ENCODE peak calls at places on chromosomes 5 and 9, in ten cellular contexts. One of them, this sample, is unnamed.

GRCh38 chr5:142296914-142297417 is 27.9 kb downstream of the SPRY4 start:
- DNase-seq in upper lobe of right lung: no peak
- DNase-seq in lower lobe of right lung: no peak
- DNase-seq in GM23338: no peak
- DNase-seq in Calu3: no peak
- DNase-seq in right atrium auricular region: no peak
- DNase-seq in brain microvascular endothelial cell: peak; percentile 71
- DNase-seq in psoas muscle: no peak
- DNase-seq in thoracic aorta: no peak
- DNase-seq in PC-3: peak; percentile 3
- DNase-seq in this sample: no peak

GRCh38 chr5:169099801-169100734 is 200.9 kb downstream of the SLIT3 start:
- DNase-seq in upper lobe of right lung: no peak
- DNase-seq in lower lobe of right lung: no peak
- DNase-seq in GM23338: no peak
- DNase-seq in Calu3: no peak
- DNase-seq in right atrium auricular region: peak; percentile 66
- DNase-seq in brain microvascular endothelial cell: no peak
- DNase-seq in psoas muscle: no peak
- DNase-seq in thoracic aorta: no peak
- DNase-seq in PC-3: no peak
- DNase-seq in this sample: no peak

GRCh38 chr5:158744680-158745079 is 355.0 kb downstream of the EBF1 start:
- DNase-seq in upper lobe of right lung: no peak
- DNase-seq in lower lobe of right lung: no peak
- DNase-seq in GM23338: no peak
- DNase-seq in Calu3: no peak
- DNase-seq in right atrium auricular region: no peak
- DNase-seq in brain microvascular endothelial cell: no peak
- DNase-seq in psoas muscle: no peak
- DNase-seq in thoracic aorta: no peak
- DNase-seq in PC-3: no peak
- DNase-seq in this sample: no peak

GRCh38 chr9:21902112-21902511 is 92.1 kb downstream of the CDKN2A start:
- DNase-seq in upper lobe of right lung: no peak
- DNase-seq in lower lobe of right lung: no peak
- DNase-seq in GM23338: no peak
- DNase-seq in Calu3: no peak
- DNase-seq in right atrium auricular region: no peak
- DNase-seq in brain microvascular endothelial cell: no peak
- DNase-seq in psoas muscle: no peak
- DNase-seq in thoracic aorta: no peak
- DNase-seq in PC-3: peak; percentile 6
- DNase-seq in this sample: no peak

GRCh38 chr5:56419667-56420066 is 186.5 kb upstream of the ANKRD55 start:
- DNase-seq in upper lobe of right lung: no peak
- DNase-seq in lower lobe of right lung: no peak
- DNase-seq in GM23338: no peak
- DNase-seq in Calu3: no peak
- DNase-seq in right atrium auricular region: no peak
- DNase-seq in brain microvascular endothelial cell: no peak
- DNase-seq in psoas muscle: no peak
- DNase-seq in thoracic aorta: no peak
- DNase-seq in PC-3: no peak
- DNase-seq in this sample: no peak

GRCh38 chr9:96245399-96245798 is 56.6 kb downstream of the HSD17B3 start:
- DNase-seq in upper lobe of right lung: no peak
- DNase-seq in lower lobe of right lung: no peak
- DNase-seq in GM23338: peak; percentile 68
- DNase-seq in Calu3: no peak
- DNase-seq in right atrium auricular region: no peak
- DNase-seq in brain microvascular endothelial cell: no peak
- DNase-seq in psoas muscle: no peak
- DNase-seq in thoracic aorta: no peak
- DNase-seq in PC-3: no peak
- DNase-seq in this sample: no peak

GRCh38 chr9:5450360-5451051 is at the start of gene CD274:
- DNase-seq in upper lobe of right lung: peak; percentile 97
- DNase-seq in lower lobe of right lung: peak; percentile 96
- DNase-seq in GM23338: peak; percentile 93
- DNase-seq in Calu3: peak; percentile 90
- DNase-seq in right atrium auricular region: peak; percentile 90
- DNase-seq in brain microvascular endothelial cell: peak; percentile 80
- DNase-seq in psoas muscle: peak; percentile 94
- DNase-seq in thoracic aorta: peak; percentile 54
- DNase-seq in PC-3: peak; percentile 92
- DNase-seq in this sample: peak; percentile 81

GRCh38 chr9:72476617-72477375 is 44.6 kb upstream of the TMC1 start:
- DNase-seq in upper lobe of right lung: no peak
- DNase-seq in lower lobe of right lung: no peak
- DNase-seq in GM23338: peak; percentile 16
- DNase-seq in Calu3: peak; percentile 72
- DNase-seq in right atrium auricular region: no peak
- DNase-seq in brain microvascular endothelial cell: peak; percentile 54
- DNase-seq in psoas muscle: no peak
- DNase-seq in thoracic aorta: no peak
- DNase-seq in PC-3: peak; percentile 97
- DNase-seq in this sample: no peak

GRCh38 chr9:130432796-130433167 is 12.0 kb upstream of the ASS1 start:
- DNase-seq in upper lobe of right lung: no peak
- DNase-seq in lower lobe of right lung: no peak
- DNase-seq in GM23338: peak; percentile 54
- DNase-seq in Calu3: no peak
- DNase-seq in right atrium auricular region: no peak
- DNase-seq in brain microvascular endothelial cell: no peak
- DNase-seq in psoas muscle: peak; percentile 48
- DNase-seq in thoracic aorta: no peak
- DNase-seq in PC-3: no peak
- DNase-seq in this sample: no peak

GRCh38 chr9:130431536-130432303 is 13.0 kb upstream of the ASS1 start:
- DNase-seq in upper lobe of right lung: no peak
- DNase-seq in lower lobe of right lung: no peak
- DNase-seq in GM23338: no peak
- DNase-seq in Calu3: no peak
- DNase-seq in right atrium auricular region: no peak
- DNase-seq in brain microvascular endothelial cell: no peak
- DNase-seq in psoas muscle: peak; percentile 46
- DNase-seq in thoracic aorta: no peak
- DNase-seq in PC-3: no peak
- DNase-seq in this sample: no peak

GRCh38 chr9:130433947-130434262 is 10.9 kb upstream of the ASS1 start:
- DNase-seq in upper lobe of right lung: no peak
- DNase-seq in lower lobe of right lung: no peak
- DNase-seq in GM23338: no peak
- DNase-seq in Calu3: no peak
- DNase-seq in right atrium auricular region: no peak
- DNase-seq in brain microvascular endothelial cell: no peak
- DNase-seq in psoas muscle: peak; percentile 22
- DNase-seq in thoracic aorta: no peak
- DNase-seq in PC-3: no peak
- DNase-seq in this sample: no peak

GRCh38 chr9:130432362-130432761 is 12.4 kb upstream of the ASS1 start:
- DNase-seq in upper lobe of right lung: no peak
- DNase-seq in lower lobe of right lung: no peak
- DNase-seq in GM23338: no peak
- DNase-seq in Calu3: no peak
- DNase-seq in right atrium auricular region: no peak
- DNase-seq in brain microvascular endothelial cell: no peak
- DNase-seq in psoas muscle: peak; percentile 34
- DNase-seq in thoracic aorta: no peak
- DNase-seq in PC-3: peak; percentile 25
- DNase-seq in this sample: no peak

DNA sequence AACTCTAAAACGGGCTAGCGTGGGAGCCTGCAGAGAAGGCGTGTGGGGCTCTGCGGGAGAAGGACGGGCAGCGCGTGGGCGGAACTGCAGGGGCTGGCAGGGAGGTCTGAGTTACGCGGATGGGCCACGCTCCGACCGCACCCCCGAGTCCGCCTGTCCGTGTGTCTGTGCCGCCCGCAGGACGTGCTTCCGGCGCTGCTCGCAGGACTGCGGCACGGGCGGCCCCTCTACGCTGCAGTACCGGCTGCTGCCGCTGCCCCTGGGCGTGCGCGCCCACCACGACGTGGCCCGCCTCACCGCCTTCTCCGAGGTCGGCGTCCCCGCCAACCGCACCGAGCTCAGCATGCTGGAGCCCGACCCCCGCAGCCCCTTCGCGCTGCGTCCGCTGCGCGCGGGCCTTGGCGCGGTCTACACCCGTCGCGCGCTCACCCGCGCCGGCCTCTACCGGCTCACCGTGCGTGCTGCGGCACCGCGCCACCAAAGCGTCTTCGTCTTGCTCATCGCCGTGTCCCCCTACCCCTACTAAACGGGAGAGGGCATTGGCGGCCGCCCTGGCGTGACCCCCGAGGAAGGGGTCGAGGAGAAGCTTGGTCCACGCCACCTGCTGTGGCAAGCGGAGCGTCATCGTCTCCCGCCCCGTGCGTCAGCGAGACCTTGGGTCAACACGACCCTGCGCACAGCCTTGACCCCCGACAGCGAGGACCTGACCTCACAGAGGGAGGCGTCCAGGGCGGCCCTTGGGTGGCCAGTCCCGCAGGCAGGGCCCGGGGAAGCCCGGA is 11.4 kb upstream of the ASS1 start:
- DNase-seq in upper lobe of right lung: no peak
- DNase-seq in lower lobe of right lung: no peak
- DNase-seq in GM23338: peak; percentile 82
- DNase-seq in Calu3: peak; percentile 61
- DNase-seq in right atrium auricular region: no peak
- DNase-seq in brain microvascular endothelial cell: peak; percentile 17
- DNase-seq in psoas muscle: peak; percentile 53
- DNase-seq in thoracic aorta: no peak
- DNase-seq in PC-3: peak; percentile 39
- DNase-seq in this sample: no peak
- TF ChIP-seq CTCF in upper lobe of right lung: peak; percentile 54
- TF ChIP-seq CTCF in lower lobe of right lung: peak; percentile 70
- TF ChIP-seq CTCF in GM23338: peak; percentile 47
- TF ChIP-seq CTCF in Calu3: peak; percentile 51
- TF ChIP-seq CTCF in right atrium auricular region: peak; percentile 70
- TF ChIP-seq CTCF in brain microvascular endothelial cell: peak; percentile 41
- TF ChIP-seq CTCF in psoas muscle: peak; percentile 49
- TF ChIP-seq CTCF in thoracic aorta: peak; percentile 81
- TF ChIP-seq CTCF in PC-3: peak; percentile 44
- TF ChIP-seq CTCF in this sample: peak; percentile 82

GRCh38 chr9:131201856-131202255 is 74.5 kb downstream of the FAM78A start:
- DNase-seq in upper lobe of right lung: no peak
- DNase-seq in lower lobe of right lung: no peak
- DNase-seq in GM23338: no peak
- DNase-seq in Calu3: no peak
- DNase-seq in right atrium auricular region: no peak
- DNase-seq in brain microvascular endothelial cell: no peak
- DNase-seq in psoas muscle: no peak
- DNase-seq in thoracic aorta: no peak
- DNase-seq in PC-3: no peak
- DNase-seq in this sample: no peak

GRCh38 chr9:131204285-131204684 is 72.0 kb downstream of the FAM78A start:
- DNase-seq in upper lobe of right lung: no peak
- DNase-seq in lower lobe of right lung: no peak
- DNase-seq in GM23338: peak; percentile 72
- DNase-seq in Calu3: no peak
- DNase-seq in right atrium auricular region: no peak
- DNase-seq in brain microvascular endothelial cell: no peak
- DNase-seq in psoas muscle: no peak
- DNase-seq in thoracic aorta: no peak
- DNase-seq in PC-3: no peak
- DNase-seq in this sample: no peak

GRCh38 chr9:131206495-131206894 is 69.8 kb downstream of the FAM78A start:
- DNase-seq in upper lobe of right lung: no peak
- DNase-seq in lower lobe of right lung: no peak
- DNase-seq in GM23338: no peak
- DNase-seq in Calu3: no peak
- DNase-seq in right atrium auricular region: no peak
- DNase-seq in brain microvascular endothelial cell: no peak
- DNase-seq in psoas muscle: no peak
- DNase-seq in thoracic aorta: no peak
- DNase-seq in PC-3: no peak
- DNase-seq in this sample: no peak

GRCh38 chr9:131198316-131198715 is 72.9 kb downstream of the NUP214 start:
- DNase-seq in upper lobe of right lung: no peak
- DNase-seq in lower lobe of right lung: no peak
- DNase-seq in GM23338: no peak
- DNase-seq in Calu3: no peak
- DNase-seq in right atrium auricular region: no peak
- DNase-seq in brain microvascular endothelial cell: no peak
- DNase-seq in psoas muscle: no peak
- DNase-seq in thoracic aorta: no peak
- DNase-seq in PC-3: no peak
- DNase-seq in this sample: no peak

GRCh38 chr9:131203438-131204219 is 72.7 kb downstream of the FAM78A start:
- DNase-seq in upper lobe of right lung: no peak
- DNase-seq in lower lobe of right lung: no peak
- DNase-seq in GM23338: peak; percentile 72
- DNase-seq in Calu3: no peak
- DNase-seq in right atrium auricular region: no peak
- DNase-seq in brain microvascular endothelial cell: no peak
- DNase-seq in psoas muscle: no peak
- DNase-seq in thoracic aorta: no peak
- DNase-seq in PC-3: no peak
- DNase-seq in this sample: no peak
- TF ChIP-seq CTCF in upper lobe of right lung: no peak
- TF ChIP-seq CTCF in lower lobe of right lung: no peak
- TF ChIP-seq CTCF in GM23338: peak; percentile 71
- TF ChIP-seq CTCF in Calu3: no peak
- TF ChIP-seq CTCF in right atrium auricular region: no peak
- TF ChIP-seq CTCF in brain microvascular endothelial cell: peak; percentile 62
- TF ChIP-seq CTCF in psoas muscle: no peak
- TF ChIP-seq CTCF in thoracic aorta: no peak
- TF ChIP-seq CTCF in PC-3: peak; percentile 31
- TF ChIP-seq CTCF in this sample: peak; percentile 46

GRCh38 chr9:92438900-92439526 is 14.7 kb upstream of the OMD start:
- DNase-seq in upper lobe of right lung: no peak
- DNase-seq in lower lobe of right lung: no peak
- DNase-seq in GM23338: no peak
- DNase-seq in Calu3: no peak
- DNase-seq in right atrium auricular region: no peak
- DNase-seq in brain microvascular endothelial cell: no peak
- DNase-seq in psoas muscle: no peak
- DNase-seq in thoracic aorta: no peak
- DNase-seq in PC-3: peak; percentile 24
- DNase-seq in this sample: no peak
- TF ChIP-seq CTCF in upper lobe of right lung: peak; percentile 40
- TF ChIP-seq CTCF in lower lobe of right lung: peak; percentile 31
- TF ChIP-seq CTCF in GM23338: no peak
- TF ChIP-seq CTCF in Calu3: no peak
- TF ChIP-seq CTCF in right atrium auricular region: no peak
- TF ChIP-seq CTCF in brain microvascular endothelial cell: no peak
- TF ChIP-seq CTCF in psoas muscle: peak; percentile 22
- TF ChIP-seq CTCF in thoracic aorta: peak; percentile 43
- TF ChIP-seq CTCF in PC-3: peak; percentile 16
- TF ChIP-seq CTCF in this sample: peak; percentile 65

DNA sequence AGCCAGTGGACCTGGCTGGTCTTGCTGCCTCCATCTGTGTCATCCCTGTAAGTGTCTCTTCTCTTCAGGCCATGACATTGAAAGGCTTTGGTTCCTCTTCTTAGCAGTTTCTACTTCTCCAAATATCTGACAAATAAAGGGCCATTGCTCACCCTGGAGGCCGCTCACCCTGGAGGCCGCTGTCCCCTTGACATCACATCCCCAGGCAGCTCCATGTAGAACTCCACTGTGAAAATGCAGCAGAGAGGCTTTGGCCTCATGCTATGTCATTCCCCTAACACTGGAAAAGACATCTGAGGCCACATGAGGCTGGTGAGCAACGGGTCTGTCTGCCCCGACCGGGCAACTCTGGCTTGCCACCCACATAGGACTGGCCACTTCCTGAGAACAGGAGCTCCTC is 55.5 kb downstream of the GADD45G start:
- DNase-seq in upper lobe of right lung: peak; percentile 62
- DNase-seq in lower lobe of right lung: no peak
- DNase-seq in GM23338: no peak
- DNase-seq in Calu3: no peak
- DNase-seq in right atrium auricular region: no peak
- DNase-seq in brain microvascular endothelial cell: no peak
- DNase-seq in psoas muscle: no peak
- DNase-seq in thoracic aorta: no peak
- DNase-seq in PC-3: no peak
- DNase-seq in this sample: no peak
- TF ChIP-seq CTCF in upper lobe of right lung: no peak
- TF ChIP-seq CTCF in lower lobe of right lung: no peak
- TF ChIP-seq CTCF in GM23338: no peak
- TF ChIP-seq CTCF in Calu3: no peak
- TF ChIP-seq CTCF in right atrium auricular region: no peak
- TF ChIP-seq CTCF in brain microvascular endothelial cell: no peak
- TF ChIP-seq CTCF in psoas muscle: no peak
- TF ChIP-seq CTCF in thoracic aorta: no peak
- TF ChIP-seq CTCF in PC-3: no peak
- TF ChIP-seq CTCF in this sample: no peak